ENCODE peak calls at places on chromosomes 5 and 9, in four cellular contexts. K, W, Z and N are unnamed samples.

GRCh38 chr5:148084269-148084668 is 20.5 kb downstream of the SPINK5 start:
- DNase-seq in W (no peak), K (no peak), Z (no peak), N (no peak)

GRCh38 chr5:119286516-119287488 is 69.0 kb upstream of the TNFAIP8 start:
- DNase-seq in W (no peak), Z (no peak), K (no peak), N (no peak)

GRCh38 chr9:32877103-32877502 is 93.8 kb downstream of the TMEM215 start:
- DNase-seq in W (no peak), Z (no peak), K (no peak), N (no peak)

GRCh38 chr5:145689235-145689634 is 145.9 kb downstream of the PRELID2 start:
- DNase-seq in K (no peak), Z (no peak), W (no peak), N (no peak)

GRCh38 chr5:1551426-1551825 is 27.7 kb upstream of the LPCAT1 start:
- DNase-seq in Z (no peak), W (no peak), K (no peak), N (no peak)

GRCh38 chr9:71128796-71129195 is 7.4 kb upstream of the TRPM3 start:
- DNase-seq in K (no peak), W (no peak), Z (no peak), N (no peak)

GRCh38 chr5:16418471-16418922 is 47.1 kb downstream of the ZNF622 start:
- DNase-seq in K (peak; percentile 92), W (no peak), Z (no peak), N (no peak)

GRCh38 chr5:110269478-110270142 is 456.9 kb downstream of the TMEM232 start:
- DNase-seq in K (no peak), Z (no peak), W (no peak), N (no peak)

GRCh38 chr5:75465480-75465879 is 45.9 kb downstream of the CERT1 start:
- DNase-seq in K (no peak), W (no peak), Z (no peak), N (no peak)
- TF ChIP-seq TCF7L2 in K (no peak), W (no peak), Z (no peak), N (no peak)

GRCh38 chr9:126435626-126436025 is 109.0 kb downstream of the MVB12B start:
- DNase-seq in Z (no peak), W (no peak), K (no peak), N (no peak)
- H3K27ac ChIP-seq in Z (no peak overlapping the region), W (no peak overlapping the region), K (no peak overlapping the region), N (no peak overlapping the region)

GRCh38 chr9:122930541-122930932 is 775 bp downstream of the ZBTB26 start:
- DNase-seq in K (no peak), Z (no peak), W (no peak), N (no peak)

GRCh38 chr9:122931851-122932199 is 513 bp upstream of the ZBTB26 start:
- DNase-seq in Z (no peak), K (no peak), W (no peak), N (no peak)

GRCh38 chr9:122930933-122931850 is at the start of gene ZBTB26:
- DNase-seq in K (peak; percentile 99), Z (peak; percentile 90), W (peak; percentile 94), N (peak; percentile 63)

GRCh38 chr9:122923947-122924346 is 7.4 kb downstream of the ZBTB26 start:
- DNase-seq in Z (no peak), W (no peak), K (no peak), N (no peak)

GRCh38 chr9:122929803-122930354 is 1.4 kb downstream of the ZBTB26 start:
- DNase-seq in Z (no peak), W (no peak), K (no peak), N (no peak)
- TF ChIP-seq REST in Z (no peak), W (peak; percentile 13), K (no peak), N (no peak)

GRCh38 chr5:113188454-113188853 is 211.9 kb downstream of the DCP2 start:
- DNase-seq in K (no peak), Z (no peak), W (no peak), N (no peak)

GRCh38 chr5:113192541-113192940 is 215.9 kb downstream of the DCP2 start:
- DNase-seq in Z (no peak), W (no peak), K (no peak), N (no peak)

GRCh38 chr5:113189291-113189690 is 212.7 kb downstream of the DCP2 start:
- DNase-seq in W (no peak), K (no peak), Z (no peak), N (no peak)

GRCh38 chr5:113187879-113188278 is 211.3 kb downstream of the DCP2 start:
- DNase-seq in K (no peak), W (no peak), Z (no peak), N (no peak)

DNA sequence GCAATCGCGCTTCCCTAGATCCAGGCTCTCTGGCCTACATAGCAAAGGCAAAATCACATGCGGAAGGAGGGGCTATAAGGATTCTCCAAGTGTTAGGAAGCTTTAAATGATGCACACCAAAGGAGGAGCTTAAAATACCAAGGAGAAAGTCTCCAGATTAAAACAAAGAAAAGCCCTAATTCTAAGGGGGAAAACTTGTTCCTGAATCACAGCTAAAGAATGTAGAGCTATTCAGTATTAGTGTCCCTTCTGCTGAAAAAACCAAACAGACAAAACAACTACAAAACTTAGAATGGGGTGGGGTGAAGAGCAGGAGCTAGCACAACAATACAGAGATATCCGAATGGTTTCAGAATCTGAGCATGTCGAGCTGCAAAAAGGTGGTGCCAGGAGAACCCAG is 213.7 kb downstream of the DCP2 start:
- DNase-seq in W (no peak), K (no peak), Z (no peak), N (no peak)
- TF ChIP-seq TCF7L2 in W (no peak), K (no peak), Z (no peak), N (no peak)

GRCh38 chr5:44365351-44365750 is 23.9 kb downstream of the FGF10 start:
- DNase-seq in K (no peak), Z (no peak), W (no peak), N (no peak)
- H3K27ac ChIP-seq in K (no peak overlapping the region), Z (no peak overlapping the region), W (no peak overlapping the region), N (no peak overlapping the region)

GRCh38 chr5:172785429-172786088 is 14.6 kb upstream of the DUSP1 start:
- DNase-seq in W (no peak), Z (no peak), K (no peak), N (no peak)
- TF ChIP-seq REST in W (no peak), Z (no peak), K (no peak), N (no peak)